ENCODE peak calls at places on chromosome 16, in four cellular contexts. Z, X, R and A are unnamed samples.

GRCh38 chr16:31375231-31375630 is 17.9 kb upstream of the ITGAD start:
- DNase-seq in R (no peak), X (no peak), Z (no peak), A (no peak)

GRCh38 chr16:55760665-55761035 is 72.2 kb downstream of the CES1 start:
- DNase-seq in R (no peak), X (no peak), Z (no peak), A (no peak)

GRCh38 chr16:14013571-14014283 is 57.4 kb upstream of the MRTFB start:
- DNase-seq in X (peak), R (peak), Z (peak), A (no peak)

GRCh38 chr16:89200124-89200849 is at the start of gene SLC22A31:
- DNase-seq in R (no peak), Z (no peak), X (peak), A (no peak)

GRCh38 chr16:83949724-83950001 is 3.4 kb upstream of the OSGIN1 start:
- DNase-seq in X (no peak), R (no peak), Z (no peak), A (no peak)

GRCh38 chr16:80518436-80518835 is 22.4 kb upstream of the DYNLRB2 start:
- DNase-seq in Z (no peak), X (no peak), R (no peak), A (no peak)

GRCh38 chr16:66859397-66860068 is 15.3 kb downstream of the CA7 start:
- DNase-seq in X (no peak), R (no peak), Z (no peak), A (no peak)

GRCh38 chr16:16131659-16132058 is 91.6 kb downstream of the ABCC6 start:
- DNase-seq in X (no peak), R (no peak), Z (no peak), A (no peak)

GRCh38 chr16:50835358-50836060 is 93.6 kb downstream of the CYLD start:
- DNase-seq in Z (no peak), X (no peak), R (no peak), A (no peak)

GRCh38 chr16:52499061-52499460 is 47.9 kb downstream of the TOX3 start:
- DNase-seq in R (no peak), X (no peak), Z (no peak), A (no peak)

GRCh38 chr16:69924777-69925191 is 26.4 kb upstream of the CLEC18A start:
- DNase-seq in X (peak), Z (no peak), R (no peak), A (no peak)

GRCh38 chr16:14510939-14511797 is 118.9 kb downstream of the PARN start:
- DNase-seq in R (no peak), X (peak), Z (no peak), A (no peak)

GRCh38 chr16:83143788-83144187 is 517.0 kb downstream of the CDH13 start:
- DNase-seq in Z (no peak), R (no peak), X (peak), A (no peak)

GRCh38 chr16:27238591-27238990 is 30.0 kb downstream of the NSMCE1 start:
- DNase-seq in Z (no peak), X (no peak), R (no peak), A (no peak)

GRCh38 chr16:28514246-28514645 is 7.6 kb upstream of the IL27 start:
- DNase-seq in X (no peak), R (no peak), Z (no peak), A (no peak)

GRCh38 chr16:2092866-2093265 is 42.8 kb downstream of the PKD1 start:
- DNase-seq in X (no peak), R (no peak), Z (no peak), A (no peak)

GRCh38 chr16:53754938-53755910 is 51.3 kb downstream of the FTO start:
- DNase-seq in X (peak), R (peak), Z (peak), A (no peak)

GRCh38 chr16:72969812-72970211 is 78.1 kb downstream of the ZFHX3 start:
- DNase-seq in R (no peak), Z (no peak), X (no peak), A (no peak)

GRCh38 chr16:23999663-24000062 is 163.9 kb downstream of the PRKCB start:
- DNase-seq in X (no peak), Z (no peak), R (no peak), A (no peak)

GRCh38 chr16:80300456-80300855 is 240.3 kb upstream of the DYNLRB2 start:
- DNase-seq in Z (no peak), X (no peak), R (no peak), A (no peak)

GRCh38 chr16:79400462-79401149 is 199.9 kb downstream of the MAF start:
- DNase-seq in Z (no peak), X (no peak), R (no peak), A (no peak)

GRCh38 chr16:48383877-48384304 is 1.3 kb downstream of the SIAH1 start:
- DNase-seq in X (no peak), R (peak), Z (no peak), A (no peak)

GRCh38 chr16:84677017-84677803 is 22.6 kb upstream of the USP10 start:
- DNase-seq in X (no peak), Z (no peak), R (no peak), A (no peak)

GRCh38 chr16:54140057-54140787 is 146.4 kb downstream of the IRX3 start:
- DNase-seq in R (no peak), X (peak), Z (no peak), A (peak)

GRCh38 chr16:30368122-30368791 is 2.0 kb downstream of the TBC1D10B start:
- DNase-seq in Z (no peak), X (peak), R (no peak), A (peak)

GRCh38 chr16:79653337-79654000 is 52.9 kb upstream of the MAF start:
- DNase-seq in Z (no peak), R (peak), X (no peak), A (no peak)

GRCh38 chr16:29757950-29758466 is 12.2 kb upstream of the C16orf54 start:
- DNase-seq in X (peak), R (no peak), Z (no peak), A (peak)

GRCh38 chr16:380837-381787 is 666 bp downstream of the PGAP6 start:
- DNase-seq in X (no peak), Z (no peak), R (no peak), A (no peak)

GRCh38 chr16:10886739-10887269 is 9.8 kb downstream of the CIITA start:
- DNase-seq in R (no peak), Z (no peak), X (no peak), A (peak)

GRCh38 chr16:10805362-10805761 is 13.2 kb downstream of the TVP23A start:
- DNase-seq in X (no peak), R (no peak), Z (no peak), A (no peak)

GRCh38 chr16:12096162-12096781 is 119.7 kb downstream of the SNX29 start:
- DNase-seq in R (no peak), Z (peak), X (no peak), A (no peak)

GRCh38 chr16:51540259-51540658 is 389.2 kb upstream of the SALL1 start:
- DNase-seq in Z (no peak), X (peak), R (no peak), A (no peak)

GRCh38 chr16:53829186-53829747 is 125.3 kb downstream of the FTO start:
- DNase-seq in R (no peak), Z (no peak), X (peak), A (no peak)

GRCh38 chr16:66502020-66502913 is 47.7 kb downstream of the TK2 start:
- DNase-seq in X (peak), R (no peak), Z (no peak), A (no peak)